ENCODE peak calls at places on chromosome 9, in four cellular contexts. P, B, V and Y are unnamed samples.

GRCh38 chr9:79632060-79632459 is 60.3 kb downstream of the TLE4 start:
- DNase-seq in P (no peak), B (no peak), V (no peak), Y (no peak)

GRCh38 chr9:19286634-19287188 is 56.2 kb downstream of the DENND4C start:
- DNase-seq in P (no peak), B (peak), V (peak), Y (no peak)

GRCh38 chr9:37390759-37391158 is 31.7 kb upstream of the GRHPR start:
- DNase-seq in P (no peak), B (peak), V (no peak), Y (no peak)

GRCh38 chr9:88936668-88937067 is 54.6 kb upstream of the S1PR3 start:
- DNase-seq in P (no peak), B (no peak), V (no peak), Y (no peak)

GRCh38 chr9:18743976-18744375 is 270.0 kb downstream of the ADAMTSL1 start:
- DNase-seq in P (no peak), B (no peak), V (no peak), Y (no peak)

GRCh38 chr9:89387970-89388867 is 69.9 kb downstream of the SECISBP2 start:
- DNase-seq in P (no peak), B (peak), V (peak), Y (no peak)

GRCh38 chr9:3023449-3023848 is 179.6 kb upstream of the PUM3 start:
- DNase-seq in P (no peak), B (no peak), V (no peak), Y (no peak)

GRCh38 chr9:90142580-90142979 is 500.0 kb downstream of the DIRAS2 start:
- DNase-seq in P (peak), B (peak), V (peak), Y (peak)

GRCh38 chr9:20996809-20997208 is 34.6 kb downstream of the HACD4 start:
- DNase-seq in P (no peak), B (no peak), V (no peak), Y (no peak)

GRCh38 chr9:6584881-6585597 is 60.5 kb downstream of the GLDC start:
- DNase-seq in P (peak), B (no peak), V (no peak), Y (peak)

GRCh38 chr9:107805198-107805597 is 315.6 kb upstream of the KLF4 start:
- DNase-seq in P (no peak), B (no peak), V (no peak), Y (no peak)

GRCh38 chr9:123389070-123389469 is 33.1 kb downstream of the CRB2 start:
- DNase-seq in P (no peak), B (no peak), V (no peak), Y (no peak)

GRCh38 chr9:85425153-85425611 is 316.6 kb downstream of the AGTPBP1 start:
- DNase-seq in P (peak), B (peak), V (peak), Y (peak)

GRCh38 chr9:124128568-124128967 is 117.0 kb downstream of the LHX2 start:
- DNase-seq in P (no peak), B (no peak), V (no peak), Y (no peak)

GRCh38 chr9:27712826-27713225 is 139.5 kb upstream of the C9orf72 start:
- DNase-seq in P (no peak), B (no peak), V (no peak), Y (no peak)

GRCh38 chr9:135345775-135346433 is 133.7 kb upstream of the PPP1R26 start:
- DNase-seq in P (no peak), B (no peak), V (no peak), Y (no peak)

GRCh38 chr9:88871669-88872068 is 119.6 kb upstream of the S1PR3 start:
- DNase-seq in P (no peak), B (no peak), V (no peak), Y (no peak)

GRCh38 chr9:113613815-113614413 is 150.4 kb downstream of the RGS3 start:
- DNase-seq in P (no peak), B (no peak), V (no peak), Y (no peak)

GRCh38 chr9:113798062-113799030 is 77.8 kb upstream of the ZNF618 start:
- DNase-seq in P (no peak), B (no peak), V (no peak), Y (no peak)

GRCh38 chr9:99231708-99232107 is 9.6 kb downstream of the SEC61B start:
- DNase-seq in P (peak), B (no peak), V (no peak), Y (no peak)

GRCh38 chr9:128298535-128299482 is 22.7 kb downstream of the SWI5 start:
- DNase-seq in P (peak), B (no peak), V (peak), Y (no peak)

GRCh38 chr9:100426532-100427365 is at the start of gene MSANTD3:
- DNase-seq in P (peak), B (peak), V (peak), Y (no peak)

GRCh38 chr9:100428871-100429654 is 2.1 kb downstream of the MSANTD3 start:
- DNase-seq in P (no peak), B (no peak), V (no peak), Y (no peak)

GRCh38 chr9:100426194-100426531 is 780 bp upstream of the MSANTD3 start:
- DNase-seq in P (peak), B (no peak), V (no peak), Y (no peak)

GRCh38 chr9:100425758-100426157 is 1.2 kb upstream of the MSANTD3 start:
- DNase-seq in P (no peak), B (no peak), V (no peak), Y (no peak)

DNA sequence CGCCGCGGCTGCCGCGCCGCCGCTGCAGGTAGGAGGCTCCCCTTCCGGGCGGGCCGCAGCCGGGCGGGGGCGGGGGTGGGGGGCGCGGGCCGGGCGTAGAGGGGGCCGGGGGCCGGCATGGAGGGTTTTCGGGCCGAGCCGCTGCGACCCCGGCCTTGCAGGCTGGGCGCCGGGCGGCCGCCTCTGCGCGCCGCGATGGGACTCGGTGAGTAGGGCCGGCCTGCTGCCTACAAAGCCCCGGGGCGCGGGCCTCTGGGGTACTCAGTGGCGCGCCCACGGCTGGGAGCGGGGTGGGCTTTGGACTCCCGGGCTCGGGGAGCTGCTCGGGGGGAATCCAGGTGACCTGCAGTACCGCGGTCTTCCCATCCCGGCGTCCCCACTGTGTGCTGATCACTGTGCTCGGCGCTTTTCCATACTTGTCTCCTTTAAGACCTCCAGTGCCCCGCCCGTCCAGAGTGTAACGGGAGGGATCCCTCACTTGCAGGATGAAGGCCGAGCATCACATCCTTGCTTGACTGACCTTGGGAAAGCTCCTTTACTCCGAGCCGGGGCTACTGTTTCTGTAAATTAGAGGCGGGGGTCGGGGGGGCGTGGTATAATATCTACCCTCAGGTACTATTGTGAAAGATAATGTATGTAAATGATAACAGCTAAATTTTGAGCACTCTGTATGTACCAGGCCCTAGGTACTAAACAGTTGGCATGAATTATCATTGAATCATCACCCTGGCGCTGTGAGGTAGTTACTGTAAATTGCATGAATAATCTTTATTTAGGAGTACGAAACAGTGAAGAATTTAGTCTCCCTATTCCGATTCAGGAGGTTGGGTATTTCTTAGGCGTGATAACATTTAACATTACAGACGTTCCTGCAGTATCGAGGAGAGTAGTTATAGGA is 672 bp downstream of the MSANTD3 start:
- DNase-seq in P (no peak), B (peak), V (peak), Y (no peak)
- H3K4me3 ChIP-seq in P (peak), B (peak), V (peak), Y (peak)

DNA sequence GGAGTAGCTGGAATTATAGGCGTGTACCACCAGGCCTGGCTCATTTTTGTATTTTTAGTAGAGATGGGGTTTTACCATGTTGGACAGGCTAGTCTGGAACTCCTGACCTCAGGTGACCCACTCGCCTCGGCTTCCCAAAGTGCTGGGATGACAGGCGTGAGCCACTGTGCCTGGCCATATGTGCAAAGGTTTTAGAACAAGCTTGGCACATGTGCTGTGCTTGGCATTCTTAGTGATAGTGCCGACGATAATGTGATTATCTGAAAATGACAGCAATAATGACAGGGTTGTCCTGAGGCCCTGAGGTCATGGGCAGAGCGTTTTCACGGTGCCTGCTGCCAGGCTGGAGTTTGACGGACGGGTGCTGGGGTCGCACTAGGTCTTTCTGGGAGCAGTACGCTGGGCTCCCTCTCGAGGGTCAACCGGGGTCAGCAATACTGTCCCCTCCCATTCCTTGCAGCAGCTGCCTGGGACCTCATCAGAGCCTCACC is 42.6 kb downstream of the HMCN2 start:
- DNase-seq in P (peak), B (no peak), V (no peak), Y (no peak)
- TF ChIP-seq POLR2AphosphoS5 in P (no peak), B (no peak), V (no peak), Y (no peak)

GRCh38 chr9:137162505-137163100 is 7.2 kb downstream of the LRRC26 start:
- DNase-seq in P (no peak), B (peak), V (peak), Y (no peak)

GRCh38 chr9:137161558-137162483 is 8.0 kb downstream of the LRRC26 start:
- DNase-seq in P (peak), B (no peak), V (no peak), Y (no peak)

GRCh38 chr9:137163805-137164204 is 6.0 kb downstream of the LRRC26 start:
- DNase-seq in P (no peak), B (no peak), V (no peak), Y (no peak)

GRCh38 chr9:137164370-137165249 is 5.2 kb downstream of the LRRC26 start:
- DNase-seq in P (no peak), B (no peak), V (no peak), Y (no peak)

DNA sequence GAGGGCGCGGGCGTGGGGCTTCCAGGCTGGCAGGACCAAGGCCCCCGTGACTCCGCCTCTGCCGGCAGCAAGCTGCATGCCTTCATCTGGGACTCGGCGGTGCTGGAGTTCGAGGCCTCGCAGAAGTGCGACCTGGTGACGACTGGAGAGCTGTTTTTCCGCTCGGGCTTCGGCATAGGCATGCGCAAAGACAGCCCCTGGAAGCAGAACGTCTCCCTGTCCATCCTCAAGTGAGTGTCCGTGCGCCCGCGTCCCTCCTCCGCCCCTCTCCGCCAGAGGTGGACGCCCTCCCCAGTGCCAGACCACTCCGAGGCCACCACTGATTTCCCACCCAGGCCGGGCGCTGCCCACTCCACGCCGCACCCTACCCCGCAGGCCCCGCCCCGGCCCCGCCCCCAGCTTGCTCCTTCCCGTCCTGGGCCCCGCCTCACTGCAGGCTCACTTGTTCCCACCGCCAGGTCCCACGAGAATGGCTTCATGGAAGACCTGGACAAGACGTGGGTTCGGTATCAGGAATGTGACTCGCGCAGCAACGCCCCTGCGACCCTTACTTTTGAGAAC is 6.7 kb downstream of the LRRC26 start:
- DNase-seq in P (no peak), B (no peak), V (peak), Y (no peak)
- H3K4me3 ChIP-seq in P (no peak), B (peak), V (peak), Y (peak)

GRCh38 chr9:137479892-137480685 is 21.0 kb upstream of the NSMF start:
- DNase-seq in P (peak), B (no peak), V (no peak), Y (no peak)

GRCh38 chr9:137484551-137485315 is 25.6 kb upstream of the NSMF start:
- DNase-seq in P (peak), B (no peak), V (no peak), Y (no peak)

GRCh38 chr9:137480686-137481683 is 21.9 kb upstream of the NSMF start:
- DNase-seq in P (no peak), B (no peak), V (no peak), Y (no peak)

GRCh38 chr9:137479315-137479861 is 20.3 kb upstream of the NSMF start:
- DNase-seq in P (peak), B (no peak), V (no peak), Y (no peak)

GRCh38 chr9:137482094-137482781 is 23.1 kb upstream of the NSMF start:
- DNase-seq in P (no peak), B (peak), V (peak), Y (no peak)
- TF ChIP-seq POLR2AphosphoS5 in P (no peak), B (peak), V (peak), Y (no peak)

GRCh38 chr9:121735065-121735791 is 83.8 kb downstream of the DAB2IP start:
- DNase-seq in P (no peak), B (no peak), V (no peak), Y (no peak)
- H3K4me3 ChIP-seq in P (no peak), B (peak), V (no peak), Y (no peak)